ENCODE peak calls at places on chromosome 20, in ten cellular contexts. R is RWPE1; S is ELR; B is anterior cingulate cortex; W is IMR-90; V is stimulated activated CD4-positive, alpha-beta T cell treated with anti-CD3 and anti-CD28 coated beads, Interleukin-1b, Interleukin-23, amount 100 ng/mL, for 24 hours; O is SK-N-SH; D is COR-L47; K is right lobe of liver; M is hypothalamus. U is an unnamed sample.

GRCh38 chr20:32123088-32123487 is 13.6 kb downstream of the TM9SF4 start:
- DNase-seq in R (no peak), S (no peak), B (no peak), W (no peak), V (no peak), O (no peak), D (no peak), K (no peak), M (no peak), U (no peak)

GRCh38 chr20:3803854-3804253 is 7.7 kb downstream of the CDC25B start:
- DNase-seq in R (no peak), S (no peak), B (no peak), W (no peak), V (no peak), O (no peak), D (no peak), K (no peak), M (no peak), U (no peak)

GRCh38 chr20:6008254-6008653 is 45.6 kb downstream of the LRRN4 start:
- DNase-seq in R (peak; percentile 86), S (peak; percentile 85), B (peak; percentile 9), W (peak; percentile 92), V (no peak), O (no peak), D (no peak), K (peak; percentile 63), M (peak; percentile 62), U (peak; percentile 38)

GRCh38 chr20:59993736-59994484 is 35.7 kb downstream of the CDH26 start:
- DNase-seq in R (no peak), S (no peak), B (no peak), W (no peak), V (no peak), O (no peak), D (no peak), K (no peak), M (no peak), U (no peak)

GRCh38 chr20:63032026-63032800 is 25.4 kb upstream of the BHLHE23 start:
- DNase-seq in R (no peak), S (no peak), B (no peak), W (no peak), V (no peak), O (no peak), D (no peak), K (no peak), M (no peak), U (no peak)

GRCh38 chr20:36866681-36867485 is 9.1 kb upstream of the TLDC2 start:
- DNase-seq in R (no peak), S (peak; percentile 64), B (no peak), W (peak; percentile 64), V (no peak), O (no peak), D (no peak), K (no peak), M (peak; percentile 20), U (no peak)

GRCh38 chr20:33522256-33522820 is 32.4 kb downstream of the CBFA2T2 start:
- DNase-seq in R (no peak), S (no peak), B (no peak), W (no peak), V (no peak), O (no peak), D (no peak), K (no peak), M (no peak), U (no peak)

GRCh38 chr20:55140631-55141030 is 665.2 kb downstream of the DOK5 start:
- DNase-seq in R (no peak), S (no peak), B (no peak), W (no peak), V (no peak), O (no peak), D (peak; percentile 83), K (no peak), M (no peak), U (no peak)

GRCh38 chr20:9280654-9281053 is 211.8 kb downstream of the PLCB4 start:
- DNase-seq in R (no peak), S (peak; percentile 52), B (no peak), W (peak; percentile 21), V (no peak), O (peak; percentile 4), D (no peak), K (no peak), M (no peak), U (no peak)

GRCh38 chr20:62047666-62048345 is 17.9 kb downstream of the TAF4 start:
- DNase-seq in R (no peak), S (no peak), B (no peak), W (no peak), V (no peak), O (no peak), D (no peak), K (peak; percentile 36), M (no peak), U (no peak)

GRCh38 chr20:46282669-46283068 is 25.6 kb downstream of the CDH22 start:
- DNase-seq in R (no peak), S (no peak), B (no peak), W (no peak), V (no peak), O (no peak), D (no peak), K (no peak), M (no peak), U (no peak)

GRCh38 chr20:2507875-2508630 is 662 bp downstream of the ZNF343 start:
- DNase-seq in R (peak; percentile 50), S (peak; percentile 31), B (no peak), W (peak; percentile 47), V (no peak), O (peak; percentile 61), D (no peak), K (no peak), M (no peak), U (no peak)

GRCh38 chr20:33835773-33836172 is 24.6 kb downstream of the CHMP4B start:
- DNase-seq in R (no peak), S (no peak), B (no peak), W (no peak), V (no peak), O (no peak), D (no peak), K (peak; percentile 84), M (no peak), U (no peak)

GRCh38 chr20:10654630-10655029 is 19.2 kb downstream of the JAG1 start:
- DNase-seq in R (no peak), S (no peak), B (no peak), W (no peak), V (no peak), O (peak; percentile 69), D (peak; percentile 20), K (no peak), M (no peak), U (no peak)

GRCh38 chr20:34083137-34083536 is 28.9 kb downstream of the EIF2S2 start:
- DNase-seq in R (peak; percentile 96), S (peak; percentile 46), B (no peak), W (peak; percentile 86), V (no peak), O (no peak), D (peak; percentile 13), K (peak; percentile 58), M (peak; percentile 16), U (peak; percentile 38)

GRCh38 chr20:2820084-2820895 is 4.1 kb downstream of the TMEM239 start:
- DNase-seq in R (no peak), S (no peak), B (no peak), W (peak; percentile 84), V (no peak), O (no peak), D (no peak), K (no peak), M (no peak), U (no peak)

GRCh38 chr20:17660667-17661066 is 21.4 kb downstream of the RRBP1 start:
- DNase-seq in R (no peak), S (no peak), B (no peak), W (no peak), V (no peak), O (no peak), D (no peak), K (peak; percentile 23), M (no peak), U (no peak)

GRCh38 chr20:63290677-63291472 is 2.1 kb upstream of the COL20A1 start:
- DNase-seq in R (peak; percentile 80), S (peak; percentile 50), B (no peak), W (peak; percentile 11), V (peak; percentile 48), O (peak; percentile 95), D (no peak), K (no peak), M (no peak), U (no peak)

GRCh38 chr20:57474816-57475215 is 50.1 kb downstream of the CTCFL start:
- DNase-seq in R (no peak), S (no peak), B (no peak), W (no peak), V (no peak), O (no peak), D (no peak), K (peak; percentile 45), M (no peak), U (no peak)